ENCODE peak calls at places on chromosomes 5 and 9, in nine cellular contexts. R, J, S, I, A, N, H, U and E are unnamed samples.

GRCh38 chr5:624118-624950 is 12.2 kb downstream of the CEP72 start:
- DNase-seq in A (no peak), N (no peak), R (no peak), S (no peak), H (no peak), I (no peak), U (no peak), J (no peak), E (no peak)

GRCh38 chr5:176818391-176819098 is 8.2 kb downstream of the UNC5A start:
- DNase-seq in R (peak), I (no peak), A (no peak), S (no peak), N (peak), J (no peak), H (no peak), U (no peak), E (no peak)

GRCh38 chr9:109063765-109064164 is 50.5 kb upstream of the CTNNAL1 start:
- DNase-seq in U (peak), S (no peak), N (no peak), R (no peak), A (no peak), J (no peak), I (no peak), H (peak), E (no peak)

GRCh38 chr5:67493676-67494075 is 297.1 kb upstream of the CD180 start:
- DNase-seq in I (no peak), U (peak), R (peak), N (peak), H (peak), S (no peak), A (no peak), J (peak), E (peak)

GRCh38 chr5:173689713-173690360 is 73.4 kb upstream of the BOD1 start:
- DNase-seq in N (no peak), R (no peak), I (no peak), J (no peak), U (peak), S (no peak), A (no peak), H (no peak), E (peak)

GRCh38 chr9:111400564-111400898 is 70.5 kb upstream of the OR2K2 start:
- DNase-seq in R (no peak), N (no peak), J (no peak), H (peak), S (no peak), I (no peak), U (peak), A (no peak), E (no peak)

GRCh38 chr9:132008871-132009812 is 70.5 kb downstream of the MED27 start:
- DNase-seq in S (no peak), A (no peak), N (no peak), I (no peak), R (peak), H (peak), U (no peak), J (peak), E (no peak)

GRCh38 chr9:128116104-128117083 is 11.1 kb downstream of the PTGES2 start:
- DNase-seq in A (no peak), S (peak), N (no peak), J (no peak), U (no peak), I (no peak), H (no peak), R (no peak), E (peak)

GRCh38 chr9:97427885-97428284 is 16.0 kb downstream of the TDRD7 start:
- DNase-seq in I (no peak), S (no peak), N (no peak), J (no peak), H (no peak), R (no peak), U (no peak), A (no peak), E (no peak)

GRCh38 chr5:178307266-178308045 is 74.9 kb upstream of the PHYKPL start:
- DNase-seq in S (peak), A (no peak), H (no peak), R (no peak), J (no peak), I (no peak), N (no peak), U (no peak), E (no peak)

GRCh38 chr5:120778491-120779293 is 314.6 kb downstream of the PRR16 start:
- DNase-seq in N (no peak), H (peak), R (no peak), U (peak), I (no peak), J (no peak), S (no peak), A (no peak), E (no peak)